ENCODE peak calls at places on chromosomes 6 and 20, in six cellular contexts. A, T, F, S, G and D are unnamed samples. For H3K4me1, the result is how much of the 10 kb centered on the place peaks cover.

GRCh38 chr20:33386673-33387072 is 14.6 kb downstream of the CDK5RAP1 start:
- DNase-seq in T (no peak), S (no peak), A (no peak), F (no peak), G (no peak), D (no peak)

GRCh38 chr6:24535210-24535609 is 40.4 kb downstream of the ALDH5A1 start:
- DNase-seq in A (no peak), S (no peak), F (no peak), T (no peak), G (no peak), D (no peak)

GRCh38 chr20:62062661-62063600 is 2.8 kb downstream of the TAF4 start:
- DNase-seq in S (no peak), G (no peak), A (no peak), F (peak), T (no peak), D (no peak)

GRCh38 chr6:33430991-33431879 is 11.4 kb downstream of the SYNGAP1 start:
- DNase-seq in F (no peak), G (no peak), T (peak), A (peak), S (peak), D (no peak)

GRCh38 chr6:159852877-159853276 is 37.9 kb upstream of the MAS1 start:
- DNase-seq in G (no peak), F (no peak), T (peak), S (no peak), A (peak), D (no peak)

GRCh38 chr6:12344949-12345693 is 55.0 kb downstream of the EDN1 start:
- DNase-seq in T (no peak), G (no peak), S (no peak), A (no peak), F (no peak), D (no peak)

GRCh38 chr20:34475979-34476736 is 40.1 kb upstream of the DYNLRB1 start:
- DNase-seq in A (peak), T (peak), F (no peak), G (peak), S (no peak), D (no peak)

GRCh38 chr20:35146299-35146921 is 726 bp downstream of the EDEM2 start:
- DNase-seq in T (no peak), G (no peak), A (peak), F (no peak), S (no peak), D (no peak)

GRCh38 chr20:17898548-17898994 is 70.0 kb downstream of the SNX5 start:
- DNase-seq in A (peak), T (peak), S (peak), F (peak), G (peak), D (no peak)

GRCh38 chr6:161748535-161749386 is 474.9 kb upstream of the AGPAT4 start:
- DNase-seq in T (peak), F (no peak), A (peak), G (no peak), S (no peak), D (no peak)

GRCh38 chr20:54115172-54115854 is 44.9 kb upstream of the BCAS1 start:
- DNase-seq in T (peak), F (no peak), A (no peak), S (peak), G (no peak), D (no peak)

GRCh38 chr6:84728602-84729001 is 35.8 kb downstream of the TBX18 start:
- DNase-seq in F (no peak), G (no peak), T (peak), A (peak), S (no peak), D (no peak)
- TF ChIP-seq CTCF in F (no peak), G (no peak), T (peak), A (peak), S (no peak), D (no peak)

GRCh38 chr20:57142667-57143066 is 123.8 kb downstream of the BMP7 start:
- DNase-seq in F (no peak), S (no peak), G (no peak), A (no peak), T (no peak), D (no peak)
- H3K27ac ChIP-seq in F (no peak), S (no peak), G (no peak), A (no peak), T (no peak), D (no peak)

DNA sequence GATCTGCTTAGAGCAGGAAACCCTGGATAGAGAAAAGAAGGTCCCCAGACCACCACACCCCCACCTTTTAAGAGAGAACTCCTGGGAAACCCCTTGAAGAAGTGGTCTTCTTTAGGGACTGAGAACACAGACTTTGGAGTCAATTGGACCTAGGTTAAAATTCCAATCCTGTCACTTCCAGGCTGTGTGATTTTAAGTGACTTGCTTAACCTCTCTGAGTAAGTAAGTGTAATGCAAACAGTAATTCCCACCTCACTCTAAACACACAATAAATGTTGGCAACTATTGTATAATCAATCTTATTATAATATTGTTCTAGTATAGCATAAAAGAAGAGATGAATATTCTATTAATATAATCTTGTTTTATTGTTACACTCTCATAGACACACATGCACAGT is 3.3 kb downstream of the TFEB start:
- DNase-seq in F (no peak), S (no peak), T (no peak), G (no peak), A (no peak), D (no peak)
- H3K4me1 ChIP-seq in F (under half), S (half or more), T (under half), G (half or more), A (half or more), D (half or more)

GRCh38 chr6:78771619-78772018 is 95.7 kb upstream of the IRAK1BP1 start:
- DNase-seq in T (no peak), G (no peak), A (no peak), S (no peak), F (no peak), D (no peak)

GRCh38 chr6:78768242-78768641 is 99.1 kb upstream of the IRAK1BP1 start:
- DNase-seq in G (no peak), A (no peak), S (no peak), T (no peak), F (no peak), D (no peak)

GRCh38 chr6:78770766-78771165 is 96.6 kb upstream of the IRAK1BP1 start:
- DNase-seq in S (no peak), F (no peak), A (no peak), T (no peak), G (no peak), D (no peak)
- TF ChIP-seq CTCF in S (no peak), F (no peak), A (peak), T (no peak), G (no peak), D (no peak)

GRCh38 chr6:40917603-40918002 is 121.4 kb downstream of the UNC5CL start:
- DNase-seq in S (no peak), F (no peak), T (no peak), G (no peak), A (no peak), D (no peak)
- H3K27ac ChIP-seq in S (no peak), F (no peak), T (no peak), G (no peak), A (no peak), D (no peak)

GRCh38 chr6:111590209-111590955 is 15.3 kb downstream of the TRAF3IP2 start:
- DNase-seq in A (no peak), S (no peak), T (peak), G (no peak), F (no peak), D (no peak)

GRCh38 chr6:111585969-111586315 is 19.7 kb downstream of the TRAF3IP2 start:
- DNase-seq in A (no peak), S (no peak), G (no peak), F (no peak), T (peak), D (no peak)

GRCh38 chr6:111586554-111586953 is 19.1 kb downstream of the TRAF3IP2 start:
- DNase-seq in G (no peak), T (no peak), S (no peak), A (no peak), F (no peak), D (no peak)

GRCh38 chr6:111589366-111589765 is 16.3 kb downstream of the TRAF3IP2 start:
- DNase-seq in F (no peak), A (no peak), S (no peak), T (peak), G (no peak), D (no peak)

DNA sequence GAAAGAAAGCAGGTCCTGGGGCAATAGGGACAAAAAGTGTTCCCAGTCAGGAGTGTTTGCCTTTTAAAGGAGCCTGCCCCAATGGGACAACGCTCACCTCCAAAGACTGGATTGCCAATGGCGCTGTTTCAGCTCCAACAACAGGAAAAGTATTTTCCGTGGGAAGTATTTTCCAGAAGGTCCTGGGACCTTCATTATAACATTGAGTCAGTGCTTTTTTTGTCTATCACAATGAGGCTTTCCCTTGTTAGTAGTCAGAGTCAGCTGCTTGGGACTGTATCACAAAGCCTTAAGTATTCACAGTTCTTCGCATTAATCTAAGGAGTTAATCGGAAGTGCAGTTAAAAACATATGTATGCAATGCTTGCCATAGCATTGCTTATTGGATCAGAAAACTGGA is 17.3 kb downstream of the TRAF3IP2 start:
- DNase-seq in A (no peak), S (no peak), G (no peak), T (peak), F (no peak), D (no peak)
- H3K4me1 ChIP-seq in A (under half), S (half or more), G (half or more), T (under half), F (under half), D (half or more)

DNA sequence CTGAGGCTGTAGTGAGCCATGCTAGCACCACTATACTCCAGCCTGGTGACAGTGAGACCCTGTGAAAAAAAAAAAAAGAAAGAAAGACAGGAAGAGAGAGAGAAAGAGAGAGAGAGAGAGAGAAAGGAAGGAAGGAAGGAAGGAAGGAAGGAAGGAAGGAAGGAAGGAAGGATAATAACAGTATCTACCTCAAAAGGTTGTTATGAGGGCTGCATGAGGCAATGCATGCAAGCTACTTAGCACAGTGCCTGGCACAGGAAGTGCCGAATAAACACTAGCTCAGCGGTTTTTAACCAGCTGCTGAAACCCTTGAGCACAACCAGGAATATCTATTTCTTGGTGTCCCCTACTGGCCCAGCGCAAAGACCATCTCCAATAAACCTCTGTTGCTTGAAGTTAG is 62.3 kb upstream of the TBC1D7 start:
- DNase-seq in G (no peak), S (no peak), F (no peak), T (no peak), A (peak), D (no peak)
- TF ChIP-seq CTCF in G (no peak), S (no peak), F (no peak), T (no peak), A (no peak), D (no peak)

DNA sequence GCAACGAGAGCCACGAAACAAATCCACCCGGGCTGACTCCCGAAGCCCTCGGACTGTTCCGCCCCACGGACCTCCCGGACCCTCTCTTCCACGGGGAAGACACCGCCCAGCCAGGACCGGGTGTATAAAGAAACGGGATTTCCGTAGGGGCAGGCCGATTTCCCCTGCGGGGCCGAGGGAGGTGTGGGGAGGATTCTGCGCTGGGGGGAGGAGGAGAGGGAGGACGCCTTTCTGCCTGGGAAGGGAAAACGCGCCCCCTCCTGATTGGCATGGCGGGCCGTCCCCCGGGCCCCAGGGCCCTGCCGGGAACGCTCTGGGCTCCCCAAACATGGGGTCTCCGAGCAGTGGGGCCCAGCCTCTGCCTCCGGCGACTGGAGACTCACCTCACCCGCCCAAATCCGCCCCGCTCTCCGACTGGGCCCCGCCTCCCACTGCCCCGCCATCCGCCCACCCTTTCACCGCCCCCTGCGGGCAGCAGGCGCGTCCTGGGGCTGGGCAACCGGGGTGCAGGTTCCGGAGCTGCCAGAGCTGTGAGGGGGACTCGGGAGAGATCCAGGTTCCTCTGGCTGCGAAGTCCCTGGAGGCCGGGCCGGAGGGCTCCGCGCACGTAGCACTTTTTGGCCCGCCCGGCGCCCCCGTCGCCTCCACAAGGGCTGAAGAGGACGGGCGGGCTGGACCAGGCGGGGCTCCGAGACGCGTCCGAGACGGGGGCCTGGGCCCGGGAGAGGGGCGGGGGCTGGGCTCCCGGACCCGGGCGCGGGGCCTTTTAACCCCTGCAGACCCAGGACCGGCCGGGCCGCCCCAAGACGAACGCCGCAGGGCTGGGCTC is 586 bp upstream of the PPDPF start:
- DNase-seq in F (no peak), A (peak), S (no peak), G (peak), T (peak), D (no peak)
- H3K27ac ChIP-seq in F (peak), A (no peak), S (peak), G (peak), T (peak), D (peak)

DNA sequence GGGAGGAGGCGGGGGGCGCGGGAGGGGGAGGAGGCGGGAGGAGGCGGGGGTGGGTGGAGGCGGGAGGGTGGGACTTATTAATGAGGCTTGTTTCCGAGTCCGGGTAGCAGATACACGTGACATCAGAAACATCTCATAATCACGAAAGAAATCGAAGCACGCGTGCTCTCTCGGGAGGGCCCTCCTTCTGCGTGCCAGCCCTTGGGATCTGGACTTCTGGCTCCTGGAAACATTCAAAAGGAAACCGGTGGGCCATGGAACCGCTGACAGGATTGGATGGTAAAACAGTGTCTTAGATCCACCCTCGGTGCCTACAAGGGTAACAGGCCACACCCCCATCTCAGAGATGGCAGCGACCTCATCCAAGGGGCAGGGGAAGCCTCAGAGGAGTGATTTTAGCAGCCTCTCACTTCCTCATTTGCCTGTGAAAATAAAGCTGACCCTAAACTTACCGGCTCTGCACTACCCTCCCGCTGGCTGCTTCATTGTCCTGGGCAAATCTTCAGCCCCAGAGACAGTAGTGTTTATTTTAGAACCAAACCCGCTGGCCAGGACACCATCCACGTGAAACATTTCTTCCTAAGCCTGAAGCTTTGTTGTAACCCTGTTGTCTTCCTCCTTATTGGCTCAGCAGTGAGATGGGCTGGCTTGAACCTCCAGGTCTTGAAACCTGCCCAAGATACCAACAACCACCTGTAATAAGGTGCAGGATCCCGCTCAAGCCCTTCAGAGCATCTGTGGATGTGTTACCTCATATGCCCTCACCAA is 97.5 kb downstream of the PSMG4 start:
- DNase-seq in T (peak), A (peak), G (peak), F (peak), S (peak), D (peak)
- H3K4me1 ChIP-seq in T (under half), A (half or more), G (under half), F (under half), S (under half), D (under half)

GRCh38 chr20:24962510-24962909 is 13.4 kb downstream of the CST7 start:
- DNase-seq in S (peak), G (no peak), T (no peak), F (no peak), A (no peak), D (no peak)

GRCh38 chr20:24960861-24961260 is 11.8 kb downstream of the CST7 start:
- DNase-seq in S (no peak), A (no peak), F (no peak), T (no peak), G (no peak), D (no peak)

GRCh38 chr20:24962182-24962492 is 13.1 kb downstream of the CST7 start:
- DNase-seq in A (no peak), S (peak), F (no peak), G (no peak), T (no peak), D (no peak)

GRCh38 chr20:24960302-24960801 is 11.3 kb downstream of the CST7 start:
- DNase-seq in T (no peak), S (peak), F (no peak), G (no peak), A (no peak), D (no peak)

GRCh38 chr20:24961384-24962181 is 12.5 kb downstream of the CST7 start:
- DNase-seq in T (no peak), A (no peak), S (peak), G (no peak), F (no peak), D (no peak)
- TF ChIP-seq CTCF in T (no peak), A (no peak), S (no peak), G (no peak), F (no peak), D (no peak)